ENCODE peak calls at places on chromosomes 4 and X, in ten cellular contexts. N is astrocyte of the spinal cord; X is M059J; D is stimulated activated naive CD8-positive, alpha-beta T cell treated with anti-CD3 and anti-CD28 coated beads, Interleukin-15, Interleukin-2, amounts not matched to agents 100 U/mL and 50 U/mL, for 24 hours; P is H9; B is Peyer's patch; Z is activated gamma-delta T cell; T is fibroblast of mammary gland; W is omental fat pad; K is right lobe of liver. C is an unnamed sample.

GRCh38 chr4:108072300-108072699 is 82.6 kb downstream of the HADH start:
- DNase-seq in T (no peak), K (no peak), X (no peak), P (no peak), N (no peak), D (peak), Z (no peak), B (peak), W (no peak), C (peak)

GRCh38 chrX:30822719-30823118 is 66.3 kb downstream of the TAB3 start:
- DNase-seq in N (no peak), P (no peak), W (no peak), B (no peak), T (peak), X (no peak), Z (no peak), K (no peak), D (no peak), C (no peak)

GRCh38 chr4:182711211-182711610 is 206.0 kb downstream of the DCTD start:
- DNase-seq in D (no peak), T (peak), N (no peak), X (no peak), Z (no peak), P (no peak), W (no peak), K (no peak), B (no peak), C (no peak)

GRCh38 chrX:123184858-123185251 is 777 bp downstream of the GRIA3 start:
- DNase-seq in X (peak), B (no peak), Z (no peak), N (no peak), W (no peak), P (peak), K (peak), T (peak), D (no peak), C (no peak)

GRCh38 chr4:6121276-6121850 is 79.0 kb downstream of the JAKMIP1 start:
- DNase-seq in N (no peak), T (no peak), W (no peak), K (no peak), P (peak), D (no peak), X (no peak), Z (no peak), B (no peak), C (no peak)

GRCh38 chr4:26081795-26082498 is 167.9 kb downstream of the SMIM20 start:
- DNase-seq in P (no peak), Z (no peak), N (peak), D (no peak), B (no peak), X (peak), K (no peak), T (peak), W (no peak), C (no peak)

GRCh38 chr4:48333587-48333986 is 7.7 kb upstream of the SLAIN2 start:
- DNase-seq in W (no peak), N (no peak), Z (no peak), P (no peak), K (no peak), T (no peak), D (no peak), B (no peak), X (peak), C (no peak)

GRCh38 chrX:108090474-108091265 is 672 bp downstream of the PSMD10 start:
- DNase-seq in P (no peak), B (no peak), N (peak), T (peak), D (no peak), X (peak), W (no peak), Z (no peak), K (no peak), C (no peak)

GRCh38 chrX:76454456-76454927 is 27.0 kb downstream of the MAGEE1 start:
- DNase-seq in Z (no peak), T (peak), X (peak), N (peak), K (no peak), D (no peak), W (no peak), P (peak), B (no peak), C (no peak)

GRCh38 chrX:130418066-130418465 is 16.3 kb downstream of the RBMX2 start:
- DNase-seq in X (no peak), D (no peak), T (no peak), Z (no peak), N (no peak), B (no peak), W (no peak), P (no peak), K (no peak), C (no peak)

GRCh38 chr4:121648518-121648917 is 48.3 kb downstream of the ANXA5 start:
- DNase-seq in K (no peak), X (no peak), Z (no peak), T (peak), D (no peak), P (no peak), B (no peak), W (no peak), N (no peak), C (no peak)

GRCh38 chr4:26161030-26161824 is 159.6 kb upstream of the RBPJ start:
- DNase-seq in Z (no peak), W (no peak), N (no peak), X (no peak), T (no peak), D (peak), B (no peak), P (peak), K (no peak), C (no peak)

GRCh38 chrX:101265869-101266428 is 25.2 kb downstream of the TAF7L start:
- DNase-seq in K (no peak), W (no peak), T (peak), Z (no peak), P (no peak), N (peak), B (no peak), X (peak), D (no peak), C (no peak)

GRCh38 chr4:113433536-113434246 is 327.8 kb downstream of the CAMK2D start:
- DNase-seq in D (no peak), X (no peak), K (no peak), T (peak), Z (no peak), P (no peak), N (peak), B (no peak), W (no peak), C (no peak)

GRCh38 chr4:174669278-174669677 is 147.0 kb upstream of the HPGD start:
- DNase-seq in T (peak), K (no peak), N (peak), Z (no peak), X (peak), B (no peak), P (no peak), D (no peak), W (no peak), C (no peak)

GRCh38 chrX:34778961-34779360 is 121.9 kb upstream of the TMEM47 start:
- DNase-seq in X (peak), N (peak), K (no peak), T (peak), Z (no peak), W (no peak), P (no peak), B (no peak), D (no peak), C (no peak)

GRCh38 chrX:103153661-103154060 is 60.7 kb upstream of the NXF3 start:
- DNase-seq in X (peak), B (no peak), Z (no peak), T (peak), W (no peak), P (no peak), N (no peak), D (no peak), K (no peak), C (no peak)

GRCh38 chr4:32215277-32215676 is 1495.1 kb downstream of the PCDH7 start:
- DNase-seq in T (no peak), B (no peak), D (no peak), P (no peak), K (no peak), N (no peak), W (no peak), X (no peak), Z (no peak), C (no peak)

GRCh38 chr4:2256156-2256731 is 5.7 kb downstream of the MXD4 start:
- DNase-seq in P (no peak), T (no peak), Z (no peak), B (peak), X (no peak), W (peak), D (peak), K (peak), N (no peak), C (peak)

GRCh38 chr4:53354012-53354722 is 11.7 kb downstream of the SCFD2 start:
- DNase-seq in P (no peak), N (no peak), Z (no peak), W (no peak), X (no peak), K (no peak), B (no peak), T (no peak), D (no peak), C (no peak)

GRCh38 chr4:37964734-37965457 is 4.7 kb downstream of the PTTG2 start:
- DNase-seq in T (no peak), X (no peak), N (no peak), K (no peak), W (no peak), P (no peak), Z (no peak), D (no peak), B (no peak), C (no peak)

GRCh38 chr4:105895324-105895608 is at the start of gene NPNT:
- DNase-seq in N (no peak), T (no peak), D (no peak), P (peak), B (peak), Z (no peak), K (no peak), X (no peak), W (no peak), C (no peak)

GRCh38 chr4:121077496-121077895 is 5.2 kb upstream of the NDNF start:
- DNase-seq in W (no peak), P (no peak), N (no peak), B (no peak), T (no peak), K (no peak), D (no peak), X (no peak), Z (no peak), C (no peak)

GRCh38 chr4:126572264-126572663 is 1060.5 kb upstream of the INTU start:
- DNase-seq in K (no peak), D (no peak), N (no peak), W (no peak), P (no peak), Z (no peak), X (no peak), T (no peak), B (no peak), C (no peak)

GRCh38 chr4:122747883-122748282 is 15.4 kb downstream of the BBS12 start:
- DNase-seq in T (peak), X (peak), B (no peak), Z (no peak), K (no peak), W (no peak), P (no peak), D (no peak), N (peak), C (no peak)

GRCh38 chrX:134746379-134746723 is 88.1 kb upstream of the PLAC1 start:
- DNase-seq in T (no peak), Z (no peak), B (no peak), N (no peak), X (no peak), D (no peak), P (no peak), W (no peak), K (no peak), C (no peak)

GRCh38 chrX:15789979-15790765 is at the start of gene ZRSR2:
- DNase-seq in X (peak), W (peak), D (peak), T (peak), K (peak), B (peak), N (peak), P (peak), Z (peak), C (peak)

GRCh38 chr4:146577111-146577510 is 55.4 kb upstream of the SLC10A7 start:
- DNase-seq in P (no peak), X (peak), K (no peak), N (peak), W (no peak), Z (no peak), B (no peak), D (no peak), T (peak), C (no peak)

GRCh38 chrX:24231169-24231568 is 81.6 kb downstream of the ZFX start:
- DNase-seq in N (peak), B (no peak), K (no peak), D (no peak), X (peak), P (no peak), Z (no peak), T (peak), W (no peak), C (no peak)